ENCODE peak calls at places on chromosomes 2 and 18, in four cellular contexts. I is mammary epithelial cell, M is colonic mucosa, Q is PC-3. V is an unnamed sample.

GRCh38 chr2:38194751-38195150 is 118.8 kb upstream of the CYP1B1 start:
- DNase-seq in Q (peak), M (no peak), I (peak), V (no peak)

GRCh38 chr18:13276530-13277520 is 58.3 kb downstream of the LDLRAD4 start:
- DNase-seq in Q (no peak), I (no peak), M (no peak), V (no peak)

GRCh38 chr2:176455865-176456291 is 186.6 kb downstream of the MTX2 start:
- DNase-seq in M (peak), Q (no peak), I (no peak), V (no peak)

GRCh38 chr18:2114765-2115164 is 456.5 kb downstream of the METTL4 start:
- DNase-seq in Q (no peak), I (no peak), M (no peak), V (no peak)

GRCh38 chr2:239322414-239323086 is 78.3 kb downstream of the HDAC4 start:
- DNase-seq in I (no peak), M (peak), Q (no peak), V (no peak)

GRCh38 chr2:20781656-20782265 is 41.1 kb downstream of the LDAH start:
- DNase-seq in Q (peak), M (no peak), I (peak), V (peak)

GRCh38 chr2:189444322-189444721 is 3.0 kb downstream of the WDR75 start:
- DNase-seq in I (peak), M (no peak), Q (no peak), V (no peak)

GRCh38 chr18:79327199-79327545 is 68.6 kb upstream of the NFATC1 start:
- DNase-seq in I (no peak), Q (no peak), M (no peak), V (no peak)

GRCh38 chr2:99431587-99432275 is 58.1 kb downstream of the REV1 start:
- DNase-seq in I (no peak), Q (no peak), M (no peak), V (no peak)

GRCh38 chr18:62741584-62741983 is 26.2 kb downstream of the PHLPP1 start:
- DNase-seq in M (no peak), I (no peak), Q (no peak), V (no peak)

GRCh38 chr2:54366487-54367280 is 89.4 kb upstream of the SPTBN1 start:
- DNase-seq in Q (peak), M (no peak), I (peak), V (no peak)

GRCh38 chr2:172643142-172643541 is 87.3 kb downstream of the PDK1 start:
- DNase-seq in Q (peak), M (no peak), I (peak), V (no peak)

GRCh38 chr2:193824474-193824873 is 1629.7 kb upstream of the TMEFF2 start:
- DNase-seq in M (no peak), I (peak), Q (peak), V (no peak)

GRCh38 chr2:190261851-190262250 is 57.8 kb downstream of the HIBCH start:
- DNase-seq in I (no peak), Q (no peak), M (no peak), V (no peak)

GRCh38 chr2:195658541-195658890 is 1.5 kb downstream of the SLC39A10 start:
- DNase-seq in I (peak), M (peak), Q (peak), V (no peak)

GRCh38 chr18:44067201-44067600 is 613.5 kb upstream of the SETBP1 start:
- DNase-seq in M (no peak), I (no peak), Q (no peak), V (no peak)

GRCh38 chr2:69237070-69237670 is 149.9 kb downstream of the GFPT1 start:
- DNase-seq in I (no peak), Q (no peak), M (no peak), V (no peak)
- H3K9ac ChIP-seq in I (no peak), Q (no peak), M (no peak), V (no peak)

DNA sequence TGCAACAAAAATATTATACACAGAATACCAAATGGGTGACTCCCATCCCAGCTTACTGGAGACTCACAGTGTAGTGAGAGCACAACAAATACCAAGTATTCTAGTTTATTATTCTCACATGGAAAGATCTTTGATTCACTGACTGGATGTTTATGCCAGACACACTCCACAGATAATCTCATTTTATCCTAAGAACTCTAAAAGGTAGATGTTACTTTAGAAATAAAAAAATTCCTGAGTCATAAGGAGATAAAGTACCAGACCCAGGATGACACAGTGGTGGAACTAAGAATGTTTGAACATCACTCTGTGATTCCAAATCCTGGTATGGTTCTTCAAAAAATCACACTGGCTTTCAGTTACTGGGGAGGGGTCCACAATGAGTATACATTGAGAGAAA is 136.2 kb downstream of the CDH2 start:
- DNase-seq in Q (no peak), M (no peak), I (no peak), V (no peak)
- H3K9ac ChIP-seq in Q (no peak), M (no peak), I (no peak), V (no peak)

GRCh38 chr18:48555465-48555995 is 16.7 kb downstream of the CTIF start:
- DNase-seq in I (no peak), M (no peak), Q (no peak), V (no peak)
- H3K9ac ChIP-seq in I (no peak), M (no peak), Q (no peak), V (no peak)

GRCh38 chr2:181917378-181917735 is 25.8 kb downstream of the ITPRID2 start:
- DNase-seq in I (no peak), M (no peak), Q (no peak), V (peak)
- H3K9ac ChIP-seq in I (no peak), M (no peak), Q (no peak), V (no peak)

GRCh38 chr2:158457826-158458616 is 1.3 kb downstream of the PKP4 start:
- DNase-seq in M (peak), Q (peak), I (peak), V (peak)

GRCh38 chr2:158459161-158460003 is 2.6 kb downstream of the PKP4 start:
- DNase-seq in I (peak), Q (no peak), M (no peak), V (no peak)

GRCh38 chr2:158456309-158457066 is at the start of the genes CCDC148 and PKP4:
- DNase-seq in Q (peak), I (peak), M (peak), V (peak)

GRCh38 chr2:158457092-158457825 is 507 bp downstream of the PKP4 start:
- DNase-seq in Q (peak), M (peak), I (peak), V (peak)

GRCh38 chr2:158458617-158458920 is 1.8 kb downstream of the PKP4 start:
- DNase-seq in I (no peak), M (no peak), Q (peak), V (no peak)
- H3K9ac ChIP-seq in I (peak), M (peak), Q (peak), V (peak)

GRCh38 chr2:219331560-219332213 is 857 bp downstream of the RESP18 start:
- DNase-seq in I (no peak), Q (no peak), M (no peak), V (no peak)
- H3K9ac ChIP-seq in I (no peak), Q (no peak), M (no peak), V (no peak)

GRCh38 chr2:64595397-64596160 is 58.1 kb downstream of the SERTAD2 start:
- DNase-seq in Q (peak), I (no peak), M (peak), V (no peak)
- H3K9ac ChIP-seq in Q (peak), I (no peak), M (peak), V (no peak)

GRCh38 chr2:45678791-45679348 is 27.4 kb downstream of the PRKCE start:
- DNase-seq in Q (no peak), M (no peak), I (no peak), V (no peak)

GRCh38 chr2:45672138-45672537 is 20.7 kb downstream of the PRKCE start:
- DNase-seq in Q (no peak), I (no peak), M (no peak), V (no peak)

GRCh38 chr2:45676088-45676487 is 24.6 kb downstream of the PRKCE start:
- DNase-seq in M (no peak), I (no peak), Q (no peak), V (no peak)

GRCh38 chr2:45674035-45674791 is 22.7 kb downstream of the PRKCE start:
- DNase-seq in M (no peak), I (no peak), Q (peak), V (no peak)

DNA sequence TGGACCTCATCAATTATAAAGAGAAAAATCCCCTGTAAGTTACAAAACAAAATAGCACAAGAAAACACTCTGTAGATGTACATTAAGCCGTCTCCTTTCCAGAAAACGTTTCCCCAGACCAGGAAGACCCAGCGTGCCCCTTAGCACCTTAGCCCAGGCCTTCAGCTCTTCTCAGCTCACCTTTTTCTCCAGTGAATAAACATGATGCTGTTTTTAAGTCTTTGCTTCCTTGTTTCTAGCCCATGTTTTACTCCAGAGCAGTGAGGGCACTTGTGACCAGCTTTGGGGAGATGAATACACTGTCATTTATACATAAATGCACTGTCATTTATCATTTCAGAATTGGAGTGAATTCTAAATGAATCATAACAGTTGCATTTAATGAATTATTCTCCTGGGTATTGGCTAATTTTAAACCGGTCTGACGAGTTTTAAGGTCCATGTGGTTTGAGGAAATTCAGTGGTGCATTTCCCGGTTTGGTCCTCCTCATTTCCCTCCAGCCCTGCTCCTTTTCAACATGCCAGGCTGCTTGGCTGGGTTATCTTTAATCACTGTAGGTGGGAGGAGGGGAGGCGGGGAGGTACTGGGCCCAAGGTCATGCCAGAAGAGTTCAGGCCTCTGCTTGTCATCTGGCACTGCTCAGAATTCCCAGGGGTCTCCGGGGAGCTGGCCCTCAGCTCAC is 23.8 kb downstream of the PRKCE start:
- DNase-seq in M (peak), I (peak), Q (peak), V (no peak)
- H3K9ac ChIP-seq in M (peak), I (no peak), Q (peak), V (no peak)

GRCh38 chr2:96642564-96643350 is at the start of gene FER1L5:
- DNase-seq in Q (no peak), M (no peak), I (no peak), V (no peak)
- H3K9ac ChIP-seq in Q (no peak), M (no peak), I (no peak), V (no peak)

DNA sequence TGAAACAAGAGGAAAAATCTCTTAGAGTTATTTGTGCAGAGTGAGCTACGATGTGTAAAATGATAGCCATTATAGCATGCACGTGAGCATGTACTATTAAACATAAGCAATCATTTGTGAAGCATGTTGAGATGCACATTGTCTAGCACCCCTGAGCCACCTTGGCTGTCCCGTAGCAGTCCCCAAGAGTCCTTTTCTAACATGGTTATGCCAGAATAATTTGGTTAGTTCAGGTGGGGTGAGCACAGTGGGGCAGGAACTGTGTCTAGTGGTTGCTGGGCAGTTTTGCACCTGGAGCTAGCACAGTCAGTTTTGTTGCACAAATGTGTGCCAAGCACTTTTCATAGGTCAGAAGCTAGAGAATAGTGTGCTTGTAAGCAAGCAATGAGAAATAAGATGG is 809.8 kb downstream of the RNF144A start:
- DNase-seq in M (no peak), I (no peak), Q (no peak), V (no peak)
- H3K9ac ChIP-seq in M (no peak), I (no peak), Q (no peak), V (no peak)

V was measured in MM.1S.